ENCODE peak calls at places on chromosomes 3 and 15, in seven cellular contexts. One of them, this sample, is unnamed.

GRCh38 chr3:124850633-124851032 is 36.5 kb downstream of the ITGB5 start:
- DNase-seq in Right ventricle myocardium superior: no peak
- DNase-seq in NCI-H69: no peak
- DNase-seq in GM06990: no peak
- DNase-seq in NAMALWA: no peak
- DNase-seq in choroid plexus epithelial cell: peak; percentile 78
- DNase-seq in activated T-cell treated with anti-CD3 and anti-CD28 coated beads for 24 hours: no peak
- DNase-seq in this sample: peak; percentile 86

GRCh38 chr3:64489361-64490044 is 198.3 kb downstream of the ADAMTS9 start:
- DNase-seq in Right ventricle myocardium superior: no peak
- DNase-seq in NCI-H69: peak; percentile 91
- DNase-seq in GM06990: no peak
- DNase-seq in NAMALWA: no peak
- DNase-seq in choroid plexus epithelial cell: peak; percentile 30
- DNase-seq in activated T-cell treated with anti-CD3 and anti-CD28 coated beads for 24 hours: no peak
- DNase-seq in this sample: peak; percentile 68

GRCh38 chr15:63374686-63375520 is 6.7 kb downstream of the CA12 start:
- DNase-seq in Right ventricle myocardium superior: peak; percentile 55
- DNase-seq in NCI-H69: peak; percentile 55
- DNase-seq in GM06990: no peak
- DNase-seq in NAMALWA: no peak
- DNase-seq in choroid plexus epithelial cell: peak; percentile 86
- DNase-seq in activated T-cell treated with anti-CD3 and anti-CD28 coated beads for 24 hours: no peak
- DNase-seq in this sample: peak; percentile 87

GRCh38 chr15:67146214-67146613 is 80.8 kb downstream of the SMAD3 start:
- DNase-seq in Right ventricle myocardium superior: peak; percentile 67
- DNase-seq in NCI-H69: peak; percentile 41
- DNase-seq in GM06990: no peak
- DNase-seq in NAMALWA: peak; percentile 43
- DNase-seq in choroid plexus epithelial cell: peak; percentile 87
- DNase-seq in activated T-cell treated with anti-CD3 and anti-CD28 coated beads for 24 hours: no peak
- DNase-seq in this sample: peak; percentile 84

GRCh38 chr3:123605789-123606234 is 21.0 kb upstream of the HACD2 start:
- DNase-seq in Right ventricle myocardium superior: no peak
- DNase-seq in NCI-H69: peak; percentile 45
- DNase-seq in GM06990: no peak
- DNase-seq in NAMALWA: no peak
- DNase-seq in choroid plexus epithelial cell: no peak
- DNase-seq in activated T-cell treated with anti-CD3 and anti-CD28 coated beads for 24 hours: no peak
- DNase-seq in this sample: peak; percentile 44

GRCh38 chr15:41799488-41799805 is 25.2 kb downstream of the MAPKBP1 start:
- DNase-seq in Right ventricle myocardium superior: no peak
- DNase-seq in NCI-H69: no peak
- DNase-seq in GM06990: no peak
- DNase-seq in NAMALWA: no peak
- DNase-seq in choroid plexus epithelial cell: no peak
- DNase-seq in activated T-cell treated with anti-CD3 and anti-CD28 coated beads for 24 hours: no peak
- DNase-seq in this sample: no peak

GRCh38 chr3:120353463-120353862 is 4.3 kb upstream of the LRRC58 start:
- DNase-seq in Right ventricle myocardium superior: no peak
- DNase-seq in NCI-H69: no peak
- DNase-seq in GM06990: no peak
- DNase-seq in NAMALWA: no peak
- DNase-seq in choroid plexus epithelial cell: peak; percentile 4
- DNase-seq in activated T-cell treated with anti-CD3 and anti-CD28 coated beads for 24 hours: no peak
- DNase-seq in this sample: no peak

GRCh38 chr3:140501054-140501769 is 176.7 kb upstream of the TRIM42 start:
- DNase-seq in Right ventricle myocardium superior: no peak
- DNase-seq in NCI-H69: no peak
- DNase-seq in GM06990: no peak
- DNase-seq in NAMALWA: no peak
- DNase-seq in choroid plexus epithelial cell: no peak
- DNase-seq in activated T-cell treated with anti-CD3 and anti-CD28 coated beads for 24 hours: no peak
- DNase-seq in this sample: peak; percentile 57

GRCh38 chr3:122918576-122919290 is 108.8 kb downstream of the SEMA5B start:
- DNase-seq in Right ventricle myocardium superior: no peak
- DNase-seq in NCI-H69: no peak
- DNase-seq in GM06990: no peak
- DNase-seq in NAMALWA: no peak
- DNase-seq in choroid plexus epithelial cell: peak; percentile 37
- DNase-seq in activated T-cell treated with anti-CD3 and anti-CD28 coated beads for 24 hours: no peak
- DNase-seq in this sample: peak; percentile 59

GRCh38 chr3:71585891-71586809 is 2.6 kb upstream of the FOXP1 start:
- DNase-seq in Right ventricle myocardium superior: no peak
- DNase-seq in NCI-H69: peak; percentile 60
- DNase-seq in GM06990: no peak
- DNase-seq in NAMALWA: peak; percentile 58
- DNase-seq in choroid plexus epithelial cell: peak; percentile 77
- DNase-seq in activated T-cell treated with anti-CD3 and anti-CD28 coated beads for 24 hours: no peak
- DNase-seq in this sample: peak; percentile 66

GRCh38 chr15:94346272-94346671 is 114.9 kb downstream of the MCTP2 start:
- DNase-seq in Right ventricle myocardium superior: no peak
- DNase-seq in NCI-H69: peak; percentile 42
- DNase-seq in GM06990: no peak
- DNase-seq in NAMALWA: no peak
- DNase-seq in choroid plexus epithelial cell: peak; percentile 35
- DNase-seq in activated T-cell treated with anti-CD3 and anti-CD28 coated beads for 24 hours: no peak
- DNase-seq in this sample: no peak